ENCODE peak calls at places on chromosomes 5 and 9, in seven cellular contexts. T is tibial nerve, I is A549, Z is stomach, B is GM12878, Y is upper lobe of left lung, D is transverse colon. S is an unnamed sample. For H3K4me1, the result is how much of the 10 kb centered on the place peaks cover.

GRCh38 chr5:143384865-143385657 is 18.4 kb downstream of the NR3C1 start:
- DNase-seq in D (no peak), T (no peak), I (no peak), B (no peak), Z (no peak), Y (no peak), S (no peak)

GRCh38 chr9:131854334-131854733 is 114.5 kb upstream of the RAPGEF1 start:
- DNase-seq in Y (peak), B (no peak), T (no peak), D (no peak), Z (no peak), I (no peak), S (no peak)

GRCh38 chr5:158017433-158017832 is 158.5 kb upstream of the CLINT1 start:
- DNase-seq in I (no peak), B (no peak), Z (no peak), D (no peak), Y (no peak), T (no peak), S (no peak)

GRCh38 chr5:177025139-177025538 is 2.6 kb downstream of the ZNF346 start:
- DNase-seq in T (no peak), Y (no peak), D (no peak), I (no peak), B (no peak), Z (no peak), S (no peak)

GRCh38 chr5:17315710-17316221 is 98.3 kb downstream of the BASP1 start:
- DNase-seq in D (no peak), B (no peak), I (no peak), Z (no peak), T (no peak), Y (no peak), S (no peak)

GRCh38 chr5:113201715-113202114 is 225.1 kb downstream of the DCP2 start:
- DNase-seq in T (no peak), D (no peak), Z (no peak), Y (no peak), I (no peak), B (no peak), S (no peak)

GRCh38 chr5:132747064-132747692 is at the start of gene CCNI2:
- DNase-seq in B (no peak), Z (peak), D (peak), I (peak), Y (no peak), T (no peak), S (no peak)

GRCh38 chr5:141521244-141521781 is 32.4 kb downstream of the PCDHGC5 start:
- DNase-seq in T (peak), Z (no peak), B (no peak), I (peak), Y (peak), D (peak), S (no peak)

GRCh38 chr5:119789411-119790117 is 160.2 kb downstream of the FAM170A start:
- DNase-seq in Y (no peak), I (no peak), T (no peak), B (no peak), D (no peak), Z (no peak), S (no peak)

GRCh38 chr5:36569456-36569855 is 37.0 kb upstream of the SLC1A3 start:
- DNase-seq in I (no peak), Y (peak), Z (no peak), T (no peak), B (no peak), D (no peak), S (peak)

GRCh38 chr9:119283118-119283794 is 86.0 kb downstream of the BRINP1 start:
- DNase-seq in Z (no peak), Y (no peak), I (no peak), T (no peak), B (no peak), D (no peak), S (no peak)

GRCh38 chr5:126972062-126972895 is 58.1 kb downstream of the MARCHF3 start:
- DNase-seq in Z (no peak), B (peak), Y (no peak), I (no peak), D (peak), T (no peak), S (no peak)

GRCh38 chr5:125227333-125228075 is 481.1 kb upstream of the ZNF608 start:
- DNase-seq in Z (no peak), I (peak), D (peak), B (no peak), Y (no peak), T (no peak), S (no peak)

GRCh38 chr5:178839319-178839704 is 20.4 kb upstream of the ZNF354B start:
- DNase-seq in T (no peak), D (peak), B (no peak), Y (peak), I (no peak), Z (peak), S (no peak)

GRCh38 chr5:169302491-169303118 is 1.7 kb upstream of the SLIT3 start:
- DNase-seq in I (peak), Y (peak), B (peak), D (peak), Z (peak), T (no peak), S (peak)

GRCh38 chr5:117954341-117954740 is 1034.0 kb downstream of the DTWD2 start:
- DNase-seq in I (no peak), Y (no peak), T (no peak), B (no peak), Z (no peak), D (no peak), S (no peak)

GRCh38 chr5:135110941-135111596 is 77.0 kb upstream of the PITX1 start:
- DNase-seq in T (no peak), Z (no peak), I (no peak), B (no peak), D (no peak), Y (no peak), S (no peak)

GRCh38 chr9:71634753-71635152 is 133.6 kb downstream of the CEMIP2 start:
- DNase-seq in T (no peak), Z (no peak), D (no peak), I (no peak), B (no peak), Y (no peak), S (no peak)

GRCh38 chr5:38672059-38672791 is 115.8 kb upstream of the LIFR start:
- DNase-seq in I (peak), Z (no peak), T (no peak), B (no peak), Y (no peak), D (no peak), S (no peak)

GRCh38 chr9:35835216-35835604 is 6.2 kb downstream of the TMEM8B start:
- DNase-seq in Y (peak), Z (peak), D (peak), I (no peak), T (no peak), B (no peak), S (no peak)

GRCh38 chr9:36928670-36929349 is 105.3 kb downstream of the PAX5 start:
- DNase-seq in I (peak), Y (no peak), T (no peak), Z (no peak), B (peak), D (no peak), S (no peak)

GRCh38 chr5:114018178-114018577 is 343.7 kb upstream of the KCNN2 start:
- DNase-seq in Z (no peak), Y (no peak), T (no peak), I (no peak), D (no peak), B (no peak), S (no peak)

GRCh38 chr9:120412425-120412951 is 167.5 kb downstream of the CDK5RAP2 start:
- DNase-seq in I (no peak), Y (no peak), B (no peak), Z (no peak), T (no peak), D (no peak), S (no peak)

GRCh38 chr9:93122721-93123221 is 11.3 kb downstream of the NINJ1 start:
- DNase-seq in D (peak), I (no peak), Y (no peak), Z (no peak), B (no peak), T (peak), S (peak)

GRCh38 chr9:35605336-35606137 is 475 bp downstream of the TESK1 start:
- DNase-seq in T (no peak), D (peak), Y (no peak), Z (no peak), I (peak), B (no peak), S (peak)

GRCh38 chr5:53479045-53479655 is 1.3 kb upstream of the FST start:
- DNase-seq in Y (no peak), I (no peak), T (no peak), D (no peak), B (no peak), Z (no peak), S (no peak)

GRCh38 chr9:83234541-83234940 is 171.6 kb upstream of the RASEF start:
- DNase-seq in Z (no peak), I (no peak), Y (no peak), D (no peak), B (no peak), T (no peak), S (no peak)

GRCh38 chr9:125784286-125785049 is 37.3 kb downstream of the PBX3 start:
- DNase-seq in T (no peak), I (no peak), B (no peak), Y (no peak), D (no peak), Z (no peak), S (no peak)

GRCh38 chr9:76926324-76926731 is 20.4 kb upstream of the PRUNE2 start:
- DNase-seq in T (no peak), B (no peak), Z (no peak), D (no peak), Y (no peak), I (no peak), S (no peak)

GRCh38 chr5:151130922-151131891 is 26.4 kb downstream of the ANXA6 start:
- DNase-seq in Z (peak), B (no peak), T (no peak), I (no peak), Y (peak), D (peak), S (no peak)

GRCh38 chr5:164319161-164319560 is 813.7 kb downstream of the MAT2B start:
- DNase-seq in T (no peak), Y (no peak), B (no peak), I (no peak), D (no peak), Z (no peak), S (no peak)

GRCh38 chr9:83544002-83544698 is 5.9 kb upstream of the FRMD3 start:
- DNase-seq in D (peak), I (peak), T (no peak), Z (peak), Y (peak), B (peak), S (no peak)

GRCh38 chr5:61640631-61641030 is 308.6 kb downstream of the ZSWIM6 start:
- DNase-seq in B (no peak), T (no peak), Z (no peak), I (no peak), Y (no peak), D (no peak), S (no peak)

GRCh38 chr9:73344060-73344459 is 192.4 kb downstream of the ANXA1 start:
- DNase-seq in T (no peak), D (no peak), Z (no peak), Y (no peak), B (no peak), I (no peak), S (no peak)

GRCh38 chr5:29504411-29504810 is 1689.1 kb upstream of the CDH6 start:
- DNase-seq in Y (no peak), T (no peak), Z (no peak), D (no peak), B (no peak), I (no peak), S (no peak)

DNA sequence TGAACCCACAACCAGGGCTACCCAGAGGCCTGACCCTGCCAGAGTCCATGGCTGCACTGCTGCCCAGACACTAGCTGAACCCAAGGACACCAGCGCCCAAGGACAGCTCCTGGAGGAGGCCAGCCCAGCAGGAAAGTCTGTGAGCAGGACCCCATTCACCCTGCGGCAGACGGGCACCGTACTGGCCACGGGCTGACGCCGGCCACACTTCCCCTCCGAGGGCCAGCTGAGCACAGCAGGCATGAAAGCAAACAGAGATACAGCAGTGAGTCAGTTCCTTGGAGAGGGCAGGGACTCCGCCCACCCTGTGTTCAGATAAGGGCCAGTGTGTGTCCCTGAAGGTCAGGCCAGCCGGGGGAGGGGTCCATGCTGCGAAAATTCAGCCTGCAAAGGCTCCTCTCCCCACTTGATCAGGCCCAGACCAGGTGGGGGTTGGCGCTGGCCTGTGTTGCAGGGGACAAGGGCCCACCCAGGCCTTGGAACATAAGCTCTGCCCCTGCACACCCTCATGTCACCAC is 3.2 kb downstream of the RNF208 start:
- DNase-seq in T (no peak), Z (peak), D (peak), B (no peak), I (peak), Y (peak), S (no peak)
- TF ChIP-seq EP300 in T (no peak), Z (no peak), D (no peak), B (no peak), I (no peak), Y (no peak), S (no peak)

DNA sequence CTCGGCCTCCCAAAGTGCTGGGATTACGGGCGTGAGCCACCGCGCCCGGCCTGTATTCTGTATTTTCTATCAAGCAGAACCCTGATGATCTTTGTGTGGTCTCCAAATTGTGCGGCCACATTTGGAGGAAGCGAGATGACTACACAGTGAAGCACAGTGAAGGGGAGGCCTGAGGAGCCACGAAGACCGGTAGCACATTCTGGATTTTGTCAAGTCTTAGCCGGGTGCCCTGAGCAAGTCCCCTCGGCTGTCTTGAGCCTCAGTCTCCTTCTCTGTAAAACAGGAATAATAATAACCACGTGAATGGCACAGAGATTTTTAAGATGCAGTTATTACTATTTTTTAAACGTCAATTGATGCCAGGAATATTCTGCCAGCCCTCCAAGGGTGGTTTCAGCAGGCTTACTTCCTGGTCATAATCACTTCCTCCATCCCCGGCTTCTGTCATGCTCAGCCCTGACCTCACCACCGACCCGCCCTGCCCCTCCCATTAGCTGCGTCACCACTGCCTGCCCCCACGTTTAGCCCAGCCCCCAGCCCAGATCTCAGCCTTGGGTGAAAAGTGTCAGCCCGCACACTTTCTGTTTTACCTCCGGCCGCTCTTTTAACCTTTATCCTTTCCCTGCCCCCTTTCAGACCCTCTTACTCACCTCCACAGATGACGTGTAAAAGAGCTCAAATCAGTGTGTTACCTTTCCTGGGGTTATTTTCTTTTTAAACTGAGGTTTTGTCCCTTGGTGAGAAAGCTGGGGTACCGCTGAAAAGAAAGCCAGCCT is 27.0 kb upstream of the ERGIC1 start:
- DNase-seq in Y (peak), T (peak), B (peak), Z (peak), D (peak), I (peak), S (peak)
- TF ChIP-seq POLR2A in Y (no peak), T (peak), B (peak), Z (peak), D (peak), I (peak), S (no peak)

GRCh38 chr9:109114670-109115069 is 5.1 kb downstream of the TMEM245 start:
- DNase-seq in D (no peak), T (no peak), Y (peak), Z (no peak), B (no peak), I (no peak), S (no peak)
- H3K4me1 ChIP-seq in D (under half), T (half or more), Y (half or more), Z (half or more), B (under half), I (half or more), S (under half)

GRCh38 chr5:150054569-150054968 is 31.8 kb downstream of the CSF1R start:
- DNase-seq in D (no peak), T (no peak), I (no peak), B (no peak), Y (no peak), Z (no peak), S (no peak)

GRCh38 chr5:150053231-150053626 is 33.1 kb downstream of the CSF1R start:
- DNase-seq in Z (no peak), B (no peak), T (no peak), D (no peak), I (no peak), Y (peak), S (no peak)

GRCh38 chr5:150053695-150054392 is 32.5 kb downstream of the CSF1R start:
- DNase-seq in Z (no peak), Y (no peak), D (no peak), I (no peak), T (no peak), B (no peak), S (no peak)

GRCh38 chr5:150052326-150053230 is 33.8 kb downstream of the CSF1R start:
- DNase-seq in Y (no peak), I (no peak), Z (no peak), B (no peak), D (no peak), T (no peak), S (no peak)

GRCh38 chr5:150051657-150052195 is 34.6 kb downstream of the CSF1R start:
- DNase-seq in B (no peak), T (no peak), Z (no peak), Y (no peak), I (no peak), D (no peak), S (no peak)
- TF ChIP-seq EP300 in B (no peak), T (no peak), Z (no peak), Y (no peak), I (no peak), D (no peak), S (no peak)

GRCh38 chr5:81068063-81068462 is 107.9 kb downstream of the RASGRF2 start:
- DNase-seq in Y (no peak), T (no peak), Z (no peak), B (no peak), D (no peak), I (no peak), S (no peak)
- TF ChIP-seq POLR2A in Y (no peak), T (no peak), Z (no peak), B (no peak), D (no peak), I (no peak), S (no peak)

GRCh38 chr9:70399141-70399540 is 15.3 kb downstream of the KLF9 start:
- DNase-seq in B (no peak), D (no peak), Y (no peak), I (no peak), T (no peak), Z (no peak), S (no peak)
- H3K4me1 ChIP-seq in B (under half), D (half or more), Y (half or more), I (under half), T (half or more), Z (half or more), S (under half)

GRCh38 chr5:75671506-75671905 is 45.7 kb downstream of the POC5 start:
- DNase-seq in Y (no peak), I (no peak), B (no peak), D (no peak), Z (no peak), T (no peak), S (no peak)

GRCh38 chr5:75670571-75670970 is 46.7 kb downstream of the POC5 start:
- DNase-seq in Y (no peak), Z (no peak), D (no peak), B (no peak), T (no peak), I (no peak), S (no peak)

GRCh38 chr5:75668348-75668895 is 48.8 kb downstream of the POC5 start:
- DNase-seq in I (no peak), B (no peak), T (no peak), D (no peak), Y (no peak), Z (no peak), S (no peak)

GRCh38 chr5:75667586-75667985 is 49.7 kb downstream of the POC5 start:
- DNase-seq in Y (no peak), Z (no peak), B (no peak), T (no peak), D (no peak), I (no peak), S (no peak)

GRCh38 chr5:75668988-75669760 is 48.1 kb downstream of the POC5 start:
- DNase-seq in B (peak), Y (peak), D (peak), T (no peak), Z (peak), I (peak), S (no peak)
- TF ChIP-seq EP300 in B (peak), Y (no peak), D (no peak), T (peak), Z (no peak), I (no peak), S (no peak)

GRCh38 chr9:133118568-133118967 is 2.5 kb downstream of the RALGDS start:
- DNase-seq in D (no peak), B (no peak), T (no peak), Z (no peak), I (no peak), Y (no peak), S (no peak)

GRCh38 chr9:133119461-133120342 is 1.3 kb downstream of the RALGDS start:
- DNase-seq in D (no peak), Y (no peak), I (no peak), Z (no peak), B (no peak), T (no peak), S (no peak)

GRCh38 chr9:133118179-133118520 is 2.9 kb downstream of the RALGDS start:
- DNase-seq in Y (no peak), D (no peak), T (no peak), I (no peak), Z (no peak), B (no peak), S (no peak)

GRCh38 chr9:133117271-133118178 is 3.5 kb downstream of the RALGDS start:
- DNase-seq in D (no peak), B (no peak), Z (peak), Y (peak), I (no peak), T (no peak), S (peak)

DNA sequence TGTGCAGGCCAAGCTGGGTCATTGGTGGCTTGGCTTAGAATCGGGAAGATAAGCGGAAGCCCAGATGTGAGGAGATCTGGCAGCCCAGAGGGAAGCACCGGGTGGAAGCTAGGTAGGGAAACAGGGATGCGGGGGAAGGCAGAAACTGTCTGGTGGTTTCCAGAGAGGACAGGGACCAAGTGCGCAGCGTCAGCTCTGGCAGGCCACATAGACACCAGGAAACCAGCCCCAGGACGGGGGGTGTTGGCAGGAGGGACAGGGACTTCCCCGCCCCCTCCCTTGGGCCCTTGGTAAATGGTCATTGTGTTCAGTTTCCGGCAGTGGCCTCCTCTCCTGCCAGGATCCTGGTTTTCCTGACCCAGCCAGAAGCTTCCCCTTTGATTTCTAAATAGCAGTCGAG is 2.0 kb downstream of the RALGDS start:
- DNase-seq in Z (no peak), D (no peak), Y (no peak), T (no peak), I (no peak), B (no peak), S (no peak)
- TF ChIP-seq POLR2A in Z (no peak), D (no peak), Y (no peak), T (no peak), I (no peak), B (no peak), S (no peak)

GRCh38 chr5:32501623-32502022 is 57.1 kb upstream of the ZFR start:
- DNase-seq in D (no peak), B (no peak), T (no peak), I (no peak), Z (no peak), Y (no peak), S (no peak)
- H3K4me1 ChIP-seq in D (under half), B (under half), T (under half), I (under half), Z (under half), Y (under half), S (under half)

S was measured in ovary.